ENCODE peak calls at places on chromosome 12, in seven cellular contexts. G is GM23248; H is heart left ventricle; R is CD8-positive, alpha-beta memory T cell; L is activated gamma-delta T cell treated with anti-CD3 and anti-CD28 coated beads, Interleukin-2, amount 50 U/mL, for 16 hours; K is ovary; B is iPS-NIHi11. V is an unnamed sample.
A peak's percentile ranks its signal among the peaks of the same experiment; 100 is the strongest.

GRCh38 chr12:12282761-12283160 is 15.9 kb upstream of the LRP6 start:
- DNase-seq in R (no peak), K (no peak), H (no peak), G (peak; percentile 74), B (no peak), L (no peak), V (peak; percentile 54)

GRCh38 chr12:18643673-18644072 is 94.1 kb downstream of the PLCZ1 start:
- DNase-seq in B (no peak), L (no peak), G (peak; percentile 15), R (no peak), H (no peak), K (peak; percentile 23), V (no peak)

GRCh38 chr12:45877069-45877468 is 113.3 kb downstream of the SCAF11 start:
- DNase-seq in B (no peak), G (no peak), L (no peak), H (no peak), R (no peak), K (no peak), V (no peak)

GRCh38 chr12:13362260-13362841 is 165.8 kb downstream of the EMP1 start:
- DNase-seq in B (peak; percentile 84), L (no peak), K (no peak), R (no peak), G (peak; percentile 77), H (peak; percentile 35), V (peak; percentile 68)

GRCh38 chr12:67223225-67223624 is 45.9 kb upstream of the CAND1 start:
- DNase-seq in K (no peak), H (no peak), B (no peak), L (no peak), G (no peak), R (no peak), V (no peak)

GRCh38 chr12:63922446-63922845 is 77.9 kb downstream of the SRGAP1 start:
- DNase-seq in R (no peak), L (no peak), B (no peak), H (no peak), K (no peak), G (peak; percentile 61), V (peak; percentile 86)

GRCh38 chr12:95473440-95473946 is 459 bp upstream of the METAP2 start:
- DNase-seq in L (no peak), R (no peak), B (peak; percentile 33), H (peak; percentile 39), G (peak; percentile 74), K (peak; percentile 36), V (peak; percentile 54)

GRCh38 chr12:75212072-75212471 is 2.4 kb upstream of the KCNC2 start:
- DNase-seq in B (no peak), L (no peak), R (no peak), G (no peak), H (no peak), K (no peak), V (no peak)

GRCh38 chr12:132179431-132180362 is 35.4 kb downstream of the NOC4L start:
- DNase-seq in G (no peak), L (no peak), R (no peak), K (no peak), H (no peak), B (no peak), V (no peak)

GRCh38 chr12:131509706-131510105 is 201.2 kb upstream of the SFSWAP start:
- DNase-seq in K (no peak), L (no peak), R (no peak), G (no peak), B (no peak), H (no peak), V (no peak)

GRCh38 chr12:26309646-26310045 is 114.3 kb downstream of the SSPN start:
- DNase-seq in G (no peak), H (no peak), L (no peak), B (no peak), K (no peak), R (no peak), V (no peak)

GRCh38 chr12:57216931-57217871 is 607 bp downstream of the NXPH4 start:
- DNase-seq in K (no peak), B (no peak), G (peak; percentile 63), H (no peak), R (peak; percentile 57), L (no peak), V (no peak)

GRCh38 chr12:12883369-12884001 is 7.9 kb upstream of the GPRC5A start:
- DNase-seq in B (no peak), G (peak; percentile 35), H (no peak), K (no peak), L (no peak), R (no peak), V (peak; percentile 91)

GRCh38 chr12:102169922-102170698 is 27.5 kb downstream of the PMCH start:
- DNase-seq in R (no peak), H (no peak), G (peak; percentile 49), L (no peak), B (peak; percentile 18), K (no peak), V (peak; percentile 54)

GRCh38 chr12:93634416-93634815 is 42.8 kb upstream of the CRADD start:
- DNase-seq in K (no peak), H (no peak), L (no peak), R (no peak), G (peak; percentile 83), B (no peak), V (peak; percentile 43)

GRCh38 chr12:88812610-88813009 is 232.3 kb upstream of the KITLG start:
- DNase-seq in G (no peak), H (no peak), R (no peak), K (no peak), L (no peak), B (no peak), V (no peak)

GRCh38 chr12:41014643-41015020 is 173.5 kb upstream of the PDZRN4 start:
- DNase-seq in H (no peak), K (no peak), R (no peak), B (no peak), G (peak; percentile 11), L (no peak), V (peak; percentile 62)

GRCh38 chr12:57135939-57136338 is 7.7 kb downstream of the LRP1 start:
- DNase-seq in L (no peak), H (peak; percentile 77), K (peak; percentile 80), B (peak; percentile 64), R (no peak), G (peak; percentile 77), V (no peak)

GRCh38 chr12:77941396-77941795 is 110.7 kb downstream of the NAV3 start:
- DNase-seq in L (no peak), B (no peak), R (no peak), K (no peak), H (no peak), G (peak; percentile 21), V (no peak)

GRCh38 chr12:80715850-80716249 is 862 bp upstream of the MYF5 start:
- DNase-seq in H (no peak), R (no peak), B (peak; percentile 6), G (no peak), K (no peak), L (no peak), V (no peak)

GRCh38 chr12:109191621-109192250 is 75.3 kb downstream of the ACACB start:
- DNase-seq in G (peak; percentile 22), K (no peak), H (no peak), L (no peak), B (no peak), R (no peak), V (peak; percentile 67)

GRCh38 chr12:117686911-117687377 is 281.8 kb downstream of the KSR2 start:
- DNase-seq in B (no peak), L (no peak), G (peak; percentile 91), K (no peak), R (no peak), H (no peak), V (no peak)